ENCODE peak calls at places on chromosomes 7 and 10, in four cellular contexts. K is HepG2, C is GM12878, Y is K562. T is an unnamed sample.

GRCh38 chr7:97002555-97003261 is 2.6 kb upstream of the DLX6 start:
- DNase-seq in K (no peak), C (no peak), Y (peak), T (peak)

GRCh38 chr10:77532068-77532467 is 105.5 kb downstream of the KCNMA1 start:
- DNase-seq in K (no peak), C (no peak), Y (no peak), T (no peak)

GRCh38 chr10:36764823-36765222 is 360.6 kb upstream of the ANKRD30A start:
- DNase-seq in K (no peak), C (no peak), Y (no peak), T (no peak)

GRCh38 chr7:30989008-30989823 is 25.5 kb downstream of the GHRHR start:
- DNase-seq in K (no peak), C (no peak), Y (no peak), T (no peak)

GRCh38 chr7:55369427-55369826 is 4.3 kb downstream of the LANCL2 start:
- DNase-seq in K (no peak), C (no peak), Y (no peak), T (no peak)

GRCh38 chr10:109451879-109452278 is 471.4 kb downstream of the XPNPEP1 start:
- DNase-seq in K (no peak), C (no peak), Y (no peak), T (no peak)

GRCh38 chr7:7321681-7322080 is 139.3 kb downstream of the C1GALT1 start:
- DNase-seq in K (peak), C (peak), Y (no peak), T (no peak)

GRCh38 chr10:73625004-73625883 is 16.0 kb downstream of the MYOZ1 start:
- DNase-seq in K (no peak), C (no peak), Y (peak), T (peak)

GRCh38 chr7:91636129-91636724 is 244.3 kb downstream of the MTERF1 start:
- DNase-seq in K (peak), C (no peak), Y (peak), T (peak)

GRCh38 chr7:101172854-101173751 is 7.0 kb downstream of the NAT16 start:
- DNase-seq in K (no peak), C (no peak), Y (peak), T (peak)

GRCh38 chr7:94008537-94008936 is 4.4 kb upstream of the BET1 start:
- DNase-seq in K (no peak), C (no peak), Y (no peak), T (no peak)

GRCh38 chr10:48935141-48935540 is 4.5 kb downstream of the LRRC18 start:
- DNase-seq in K (no peak), C (no peak), Y (no peak), T (peak)

GRCh38 chr10:112490543-112490942 is 43.5 kb downstream of the VTI1A start:
- DNase-seq in K (peak), C (no peak), Y (no peak), T (no peak)

GRCh38 chr7:149307775-149308501 is 45.9 kb downstream of the ZNF783 start:
- DNase-seq in K (no peak), C (no peak), Y (no peak), T (no peak)

GRCh38 chr10:122279725-122280141 is 8.6 kb downstream of the BTBD16 start:
- DNase-seq in K (peak), C (no peak), Y (peak), T (peak)

GRCh38 chr7:16637279-16637795 is 8.2 kb downstream of the ANKMY2 start:
- DNase-seq in K (no peak), C (no peak), Y (no peak), T (no peak)

GRCh38 chr7:17771901-17772408 is 168.3 kb downstream of the SNX13 start:
- DNase-seq in K (no peak), C (no peak), Y (no peak), T (peak)

DNA sequence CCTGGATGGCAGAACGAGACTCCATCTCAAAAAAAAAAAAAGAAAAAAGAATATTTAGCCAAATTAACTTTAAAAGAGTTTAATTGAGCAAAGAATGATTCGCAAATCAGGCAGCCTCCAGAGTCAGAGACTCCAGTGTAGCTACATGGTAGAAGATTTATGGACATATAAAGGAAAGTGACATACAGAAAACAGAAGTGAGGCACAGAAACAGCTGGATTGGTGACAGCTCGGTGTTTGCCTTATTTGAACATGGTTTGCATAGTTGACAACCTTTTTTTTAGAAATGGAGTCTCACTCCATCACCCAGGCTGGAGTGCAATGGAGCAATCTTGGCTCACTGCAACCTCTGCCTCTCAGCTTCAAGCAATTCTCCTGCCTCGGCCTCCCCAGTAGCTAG is 35.2 kb upstream of the TNS3 start:
- DNase-seq in K (no peak), C (no peak), Y (no peak), T (no peak)
- TF ChIP-seq JUNB in K (no peak), C (no peak), Y (no peak), T (no peak)

GRCh38 chr10:93437000-93437945 is 44.9 kb downstream of the MYOF start:
- DNase-seq in K (peak), C (no peak), Y (no peak), T (peak)
- H3K27ac ChIP-seq in K (peak), C (no peak), Y (peak), T (peak)

GRCh38 chr10:124354411-124355382 is 64.0 kb downstream of the OAT start:
- DNase-seq in K (peak), C (no peak), Y (peak), T (peak)
- TF ChIP-seq POLR2AphosphoS5 in K (no peak), C (no peak), Y (no peak), T (no peak)

DNA sequence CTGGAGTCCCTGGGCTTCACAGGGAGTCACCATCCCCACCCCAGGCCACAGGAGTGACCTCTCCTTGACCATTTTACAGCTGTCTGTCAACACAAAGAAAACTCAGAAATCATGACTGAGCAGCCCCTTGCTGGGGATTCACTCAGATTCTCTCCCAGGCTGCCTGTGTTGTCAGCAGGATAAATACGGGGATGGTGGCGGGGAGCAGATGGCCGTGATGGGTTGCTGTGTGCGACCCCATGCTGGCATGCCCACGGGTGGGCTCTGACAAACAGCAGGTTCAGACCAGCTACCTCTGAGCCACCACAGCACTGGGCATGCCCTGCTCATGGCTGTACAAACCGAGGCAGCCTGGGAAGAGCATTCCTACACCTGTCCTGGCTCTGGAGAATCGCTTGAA is 136.1 kb downstream of the SLIT1 start:
- DNase-seq in K (no peak), C (no peak), Y (no peak), T (no peak)
- TF ChIP-seq JUNB in K (no peak), C (no peak), Y (no peak), T (no peak)

T was measured in GM23338.